ENCODE peak calls at places on chromosomes 2 and 18, in five cellular contexts. A, E, Z, W and J are unnamed samples.

GRCh38 chr18:54672846-54673475 is 81.9 kb downstream of the DYNAP start:
- DNase-seq in A (peak), E (no peak), Z (no peak), W (peak), J (peak)

GRCh38 chr18:11167778-11168177 is 18.4 kb upstream of the PIEZO2 start:
- DNase-seq in A (no peak), E (no peak), Z (no peak), W (no peak), J (no peak)

GRCh38 chr2:18814387-18814786 is 225.0 kb upstream of the NT5C1B start:
- DNase-seq in A (peak), E (no peak), Z (no peak), W (no peak), J (no peak)

GRCh38 chr2:182050333-182050855 is 64.7 kb downstream of the PPP1R1C start:
- DNase-seq in A (no peak), E (no peak), Z (no peak), W (no peak), J (no peak)

GRCh38 chr2:237558918-237559645 is 7.3 kb upstream of the PRLH start:
- DNase-seq in A (peak), E (peak), Z (no peak), W (peak), J (peak)

GRCh38 chr2:138013651-138014050 is 49.4 kb downstream of the HNMT start:
- DNase-seq in A (no peak), E (no peak), Z (no peak), W (no peak), J (no peak)

GRCh38 chr2:111912547-111912946 is 14.1 kb downstream of the MERTK start:
- DNase-seq in A (no peak), E (no peak), Z (no peak), W (peak), J (no peak)

GRCh38 chr2:83967854-83968253 is 491.2 kb downstream of the SUCLG1 start:
- DNase-seq in A (no peak), E (no peak), Z (no peak), W (peak), J (no peak)

GRCh38 chr2:112640800-112641675 is 4.7 kb upstream of the SLC20A1 start:
- DNase-seq in A (peak), E (no peak), Z (no peak), W (peak), J (no peak)

GRCh38 chr2:85308201-85308600 is 19.6 kb downstream of the TGOLN2 start:
- DNase-seq in A (no peak), E (no peak), Z (no peak), W (no peak), J (no peak)

GRCh38 chr2:20611077-20611843 is 39.6 kb downstream of the HS1BP3 start:
- DNase-seq in A (peak), E (no peak), Z (no peak), W (peak), J (peak)

GRCh38 chr2:45069711-45070664 is 60.7 kb upstream of the SIX2 start:
- DNase-seq in A (no peak), E (peak), Z (no peak), W (no peak), J (no peak)

GRCh38 chr18:43092539-43092938 is 22.9 kb downstream of the RIT2 start:
- DNase-seq in A (no peak), E (no peak), Z (no peak), W (no peak), J (no peak)

GRCh38 chr2:235715601-235716000 is 221.8 kb downstream of the AGAP1 start:
- DNase-seq in A (no peak), E (no peak), Z (no peak), W (no peak), J (no peak)

GRCh38 chr2:109351164-109351756 is 222.3 kb downstream of the SH3RF3 start:
- DNase-seq in A (peak), E (no peak), Z (peak), W (peak), J (no peak)

GRCh38 chr2:194253528-194254259 is 1403.3 kb upstream of the SLC39A10 start:
- DNase-seq in A (no peak), E (no peak), Z (no peak), W (no peak), J (no peak)

GRCh38 chr2:8151888-8152287 is 530.0 kb upstream of the ID2 start:
- DNase-seq in A (no peak), E (no peak), Z (no peak), W (no peak), J (no peak)

GRCh38 chr2:113175101-113175628 is 1.4 kb downstream of the PSD4 start:
- DNase-seq in A (peak), E (no peak), Z (peak), W (no peak), J (peak)

GRCh38 chr18:60865801-60866200 is 467.4 kb upstream of the CDH20 start:
- DNase-seq in A (no peak), E (no peak), Z (no peak), W (no peak), J (no peak)

GRCh38 chr2:153935511-153935910 is 63.8 kb downstream of the GALNT13 start:
- DNase-seq in A (no peak), E (no peak), Z (no peak), W (no peak), J (no peak)

GRCh38 chr18:21243041-21243431 is 1.0 kb downstream of the GREB1L start:
- DNase-seq in A (peak), E (no peak), Z (no peak), W (no peak), J (no peak)

GRCh38 chr2:107543793-107544192 is 282.9 kb upstream of the RGPD4 start:
- DNase-seq in A (no peak), E (no peak), Z (no peak), W (no peak), J (no peak)

GRCh38 chr2:135532581-135532980 is 1.3 kb downstream of the R3HDM1 start:
- DNase-seq in A (no peak), E (no peak), Z (no peak), W (no peak), J (no peak)

GRCh38 chr2:193584522-193584938 is 1389.8 kb upstream of the TMEFF2 start:
- DNase-seq in A (peak), E (no peak), Z (no peak), W (peak), J (no peak)

GRCh38 chr2:226782092-226782713 is 17.4 kb downstream of the IRS1 start:
- DNase-seq in A (no peak), E (no peak), Z (no peak), W (no peak), J (no peak)

GRCh38 chr2:68653538-68653982 is 10.2 kb downstream of the PROKR1 start:
- DNase-seq in A (peak), E (no peak), Z (peak), W (peak), J (peak)

GRCh38 chr2:26850565-26850964 is 2.6 kb downstream of the DPYSL5 start:
- DNase-seq in A (no peak), E (no peak), Z (no peak), W (no peak), J (no peak)

GRCh38 chr2:231571810-231572209 is 20.9 kb upstream of the TEX44 start:
- DNase-seq in A (no peak), E (no peak), Z (no peak), W (no peak), J (no peak)

GRCh38 chr2:39602616-39603015 is 63.1 kb upstream of the TMEM178A start:
- DNase-seq in A (no peak), E (no peak), Z (no peak), W (no peak), J (no peak)